ENCODE peak calls at places on chromosomes 1 and 21, in seven cellular contexts. Z, F, J, C, M, S and A are unnamed samples. For H3K4me1, the result is how much of the 10 kb centered on the place peaks cover.

GRCh38 chr1:202283379-202283844 is 58.3 kb downstream of the UBE2T start:
- DNase-seq in Z (peak), F (no peak), J (peak), C (no peak), M (peak), S (peak), A (no peak)

GRCh38 chr1:15321601-15322000 is 74.6 kb downstream of the FHAD1 start:
- DNase-seq in Z (no peak), F (no peak), J (no peak), C (no peak), M (no peak), S (no peak), A (no peak)

GRCh38 chr1:43979528-43980254 is 681 bp downstream of the B4GALT2 start:
- DNase-seq in Z (peak), F (peak), J (peak), C (peak), M (peak), S (no peak), A (peak)

GRCh38 chr1:55626326-55626725 is 411.2 kb upstream of the USP24 start:
- DNase-seq in Z (no peak), F (no peak), J (no peak), C (no peak), M (no peak), S (no peak), A (no peak)

GRCh38 chr1:4601986-4602385 is 52.4 kb upstream of the AJAP1 start:
- DNase-seq in Z (no peak), F (no peak), J (no peak), C (no peak), M (peak), S (no peak), A (no peak)

GRCh38 chr1:113630340-113631327 is 128.7 kb downstream of the PHTF1 start:
- DNase-seq in Z (no peak), F (no peak), J (no peak), C (no peak), M (no peak), S (no peak), A (no peak)

GRCh38 chr21:27134513-27134912 is 167.6 kb upstream of the ADAMTS5 start:
- DNase-seq in Z (no peak), F (no peak), J (peak), C (no peak), M (no peak), S (no peak), A (no peak)

GRCh38 chr1:91529856-91530255 is 29.2 kb downstream of the CDC7 start:
- DNase-seq in Z (no peak), F (no peak), J (peak), C (no peak), M (no peak), S (no peak), A (no peak)

GRCh38 chr21:42636535-42636914 is 16.9 kb upstream of the PDE9A start:
- DNase-seq in Z (no peak), F (no peak), J (peak), C (no peak), M (no peak), S (no peak), A (no peak)

GRCh38 chr21:29342394-29342957 is 43.8 kb downstream of the BACH1 start:
- DNase-seq in Z (peak), F (peak), J (peak), C (no peak), M (no peak), S (no peak), A (no peak)

GRCh38 chr1:224929335-224930237 is at the start of gene DNAH14:
- DNase-seq in Z (peak), F (peak), J (peak), C (peak), M (peak), S (no peak), A (peak)

GRCh38 chr1:14742181-14742980 is 143.9 kb downstream of the KAZN start:
- DNase-seq in Z (no peak), F (no peak), J (peak), C (peak), M (no peak), S (no peak), A (no peak)

GRCh38 chr1:59150537-59151386 is 146.1 kb upstream of the FGGY start:
- DNase-seq in Z (peak), F (peak), J (peak), C (peak), M (no peak), S (peak), A (peak)

GRCh38 chr1:237279629-237280028 is 237.6 kb downstream of the RYR2 start:
- DNase-seq in Z (no peak), F (no peak), J (no peak), C (no peak), M (no peak), S (no peak), A (no peak)

GRCh38 chr1:110829955-110830553 is 42.9 kb upstream of the CD53 start:
- DNase-seq in Z (no peak), F (no peak), J (peak), C (peak), M (no peak), S (peak), A (no peak)

GRCh38 chr1:209748620-209749019 is 7.2 kb upstream of the TRAF3IP3 start:
- DNase-seq in Z (no peak), F (no peak), J (no peak), C (no peak), M (no peak), S (no peak), A (no peak)

GRCh38 chr1:222792744-222793143 is 22.1 kb upstream of the DISP1 start:
- DNase-seq in Z (no peak), F (no peak), J (peak), C (no peak), M (no peak), S (no peak), A (no peak)

GRCh38 chr1:109283748-109284600 is 1.0 kb upstream of the PSRC1 start:
- DNase-seq in Z (no peak), F (no peak), J (no peak), C (no peak), M (no peak), S (no peak), A (no peak)

GRCh38 chr1:21334214-21335087 is 44.2 kb upstream of the ECE1 start:
- DNase-seq in Z (peak), F (peak), J (peak), C (no peak), M (peak), S (peak), A (peak)
- TF ChIP-seq POLR2A in Z (peak), F (peak), J (peak), C (no peak), M (peak), S (no peak), A (no peak)

GRCh38 chr1:20487236-20487590 is 1.2 kb upstream of the CAMK2N1 start:
- DNase-seq in Z (no peak), F (no peak), J (no peak), C (no peak), M (no peak), S (no peak), A (no peak)
- H3K4me3 ChIP-seq in Z (no peak), F (no peak), J (no peak), C (peak), M (no peak), S (peak), A (peak)

GRCh38 chr1:23475134-23475628 is 8.8 kb downstream of the ASAP3 start:
- DNase-seq in Z (no peak), F (no peak), J (peak), C (no peak), M (no peak), S (no peak), A (no peak)
- H3K4me1 ChIP-seq in Z (under half), F (under half), J (under half), C (half or more), M (under half), S (under half), A (under half)

DNA sequence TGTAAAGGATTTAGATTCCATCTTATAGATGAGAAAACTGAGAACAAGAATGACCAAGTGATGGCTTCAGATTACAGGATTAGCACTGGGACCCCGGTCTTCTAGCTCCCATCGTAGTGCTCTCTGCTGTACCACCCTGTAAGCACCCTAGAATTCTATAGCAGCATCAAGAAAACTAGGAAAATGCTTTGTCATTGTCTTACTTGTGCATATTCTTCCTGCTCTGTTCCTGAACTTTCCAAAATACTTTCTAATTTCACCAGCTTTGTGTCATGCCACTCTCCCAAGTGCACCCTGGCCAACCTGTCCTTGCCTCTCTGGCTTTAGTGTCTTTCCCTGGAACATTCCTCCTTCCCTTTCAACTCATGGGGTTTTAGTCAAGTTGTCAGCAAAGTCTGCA is 6.0 kb upstream of the KLHL20 start:
- DNase-seq in Z (no peak), F (no peak), J (no peak), C (no peak), M (no peak), S (no peak), A (no peak)
- TF ChIP-seq POLR2A in Z (no peak), F (no peak), J (no peak), C (no peak), M (no peak), S (no peak), A (no peak)

GRCh38 chr21:38012700-38013099 is 96.4 kb upstream of the KCNJ6 start:
- DNase-seq in Z (no peak), F (no peak), J (no peak), C (no peak), M (no peak), S (no peak), A (no peak)
- H3K4me3 ChIP-seq in Z (no peak), F (no peak), J (no peak), C (no peak), M (no peak), S (no peak), A (no peak)

DNA sequence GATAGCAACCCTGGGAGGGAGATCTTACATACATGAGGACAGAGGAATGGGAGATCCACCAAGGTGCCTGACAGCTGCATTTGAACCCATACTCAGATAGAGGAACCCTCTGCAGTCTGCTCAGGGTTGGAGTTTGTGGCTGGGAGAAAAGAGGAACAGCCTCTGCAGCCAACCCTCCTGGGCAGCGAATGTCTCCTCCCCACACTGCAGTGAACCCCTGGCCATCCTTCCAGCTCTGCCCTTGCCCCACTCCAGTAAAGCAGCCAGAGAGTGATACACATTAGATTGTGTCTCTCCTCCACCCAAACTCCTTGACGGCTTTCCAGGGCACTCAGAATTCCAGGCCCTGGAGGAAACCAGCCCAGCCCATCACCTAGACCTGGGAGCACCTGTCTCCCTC is 137.7 kb downstream of the RUNX1 start:
- DNase-seq in Z (peak), F (no peak), J (no peak), C (no peak), M (peak), S (no peak), A (no peak)
- H3K4me1 ChIP-seq in Z (under half), F (under half), J (under half), C (under half), M (under half), S (under half), A (under half)

GRCh38 chr1:151787689-151788088 is 2.6 kb downstream of the TDRKH start:
- DNase-seq in Z (no peak), F (no peak), J (no peak), C (no peak), M (no peak), S (no peak), A (no peak)

GRCh38 chr1:151790940-151791651 is 796 bp upstream of the TDRKH start:
- DNase-seq in Z (no peak), F (no peak), J (no peak), C (peak), M (peak), S (no peak), A (no peak)

GRCh38 chr1:151790071-151790939 is at the start of gene TDRKH:
- DNase-seq in Z (peak), F (peak), J (peak), C (peak), M (peak), S (peak), A (peak)
- TF ChIP-seq POLR2A in Z (peak), F (peak), J (no peak), C (peak), M (no peak), S (peak), A (peak)

GRCh38 chr21:35256468-35256988 is 207.4 kb upstream of the RUNX1 start:
- DNase-seq in Z (peak), F (peak), J (peak), C (peak), M (no peak), S (peak), A (peak)
- H3K4me3 ChIP-seq in Z (no peak), F (no peak), J (no peak), C (no peak), M (no peak), S (no peak), A (no peak)